ENCODE peak calls at places on chromosomes 6 and 20, in eight cellular contexts. Y is NCI-H2107; X is NCI-H345; F is endothelial cell; C is NT2/D1; B is COLO829; I is PC-3; K is naive thymus-derived CD4-positive, alpha-beta T cell. Q is an unnamed sample.

GRCh38 chr6:26142026-26142425 is 54.8 kb downstream of the HFE start:
- DNase-seq in Y (no peak), X (no peak), F (no peak), C (no peak), B (no peak), I (no peak), K (no peak), Q (no peak)

GRCh38 chr6:35148167-35148741 is 7.1 kb upstream of the TCP11 start:
- DNase-seq in Y (no peak), X (no peak), F (peak; percentile 16), C (peak; percentile 87), B (no peak), I (peak; percentile 84), K (no peak), Q (no peak)

GRCh38 chr6:89562114-89562815 is 76.3 kb downstream of the LYRM2 start:
- DNase-seq in Y (no peak), X (no peak), F (no peak), C (no peak), B (no peak), I (no peak), K (no peak), Q (no peak)

GRCh38 chr6:167907837-167908681 is 81.3 kb downstream of the AFDN start:
- DNase-seq in Y (no peak), X (peak; percentile 34), F (no peak), C (no peak), B (no peak), I (peak; percentile 65), K (no peak), Q (peak; percentile 51)

GRCh38 chr20:1473821-1474220 is 7.2 kb upstream of the NSFL1C start:
- DNase-seq in Y (no peak), X (no peak), F (no peak), C (no peak), B (no peak), I (no peak), K (no peak), Q (no peak)

GRCh38 chr20:4195499-4195898 is 180.1 kb upstream of the RNF24 start:
- DNase-seq in Y (no peak), X (no peak), F (peak; percentile 20), C (no peak), B (no peak), I (peak; percentile 60), K (no peak), Q (peak; percentile 19)

GRCh38 chr20:25223179-25223661 is 24.7 kb upstream of the PYGB start:
- DNase-seq in Y (no peak), X (no peak), F (no peak), C (peak; percentile 58), B (peak; percentile 95), I (peak; percentile 99), K (no peak), Q (peak; percentile 73)

GRCh38 chr20:41654884-41655283 is 36.7 kb upstream of the CHD6 start:
- DNase-seq in Y (no peak), X (peak; percentile 29), F (peak; percentile 43), C (no peak), B (peak; percentile 28), I (peak; percentile 33), K (no peak), Q (peak; percentile 69)

GRCh38 chr6:42507195-42507594 is 55.5 kb upstream of the TRERF1 start:
- DNase-seq in Y (no peak), X (no peak), F (no peak), C (no peak), B (no peak), I (no peak), K (no peak), Q (no peak)

GRCh38 chr20:1809121-1809520 is 86.1 kb upstream of the SIRPA start:
- DNase-seq in Y (no peak), X (no peak), F (no peak), C (no peak), B (no peak), I (peak; percentile 94), K (no peak), Q (no peak)

GRCh38 chr6:94349227-94349626 is 929.9 kb upstream of the EPHA7 start:
- DNase-seq in Y (no peak), X (peak; percentile 54), F (no peak), C (no peak), B (no peak), I (peak; percentile 37), K (no peak), Q (peak; percentile 81)

GRCh38 chr6:137146206-137146605 is 27.2 kb downstream of the IL22RA2 start:
- DNase-seq in Y (no peak), X (no peak), F (no peak), C (no peak), B (no peak), I (no peak), K (no peak), Q (no peak)

GRCh38 chr6:138503881-138504680 is 4.8 kb upstream of the NHSL1 start:
- DNase-seq in Y (no peak), X (no peak), F (no peak), C (no peak), B (no peak), I (no peak), K (no peak), Q (peak; percentile 86)

GRCh38 chr6:139372326-139373153 is 1.9 kb downstream of the CITED2 start:
- DNase-seq in Y (no peak), X (no peak), F (no peak), C (no peak), B (no peak), I (peak; percentile 10), K (no peak), Q (no peak)

GRCh38 chr6:129608886-129609540 is 101.0 kb downstream of the ARHGAP18 start:
- DNase-seq in Y (no peak), X (no peak), F (no peak), C (no peak), B (no peak), I (no peak), K (no peak), Q (no peak)

GRCh38 chr20:53736757-53737403 is 143.2 kb upstream of the ZNF217 start:
- DNase-seq in Y (no peak), X (no peak), F (no peak), C (no peak), B (peak; percentile 40), I (peak; percentile 49), K (peak; percentile 17), Q (no peak)

GRCh38 chr20:44714701-44715494 is at the start of gene CCN5:
- DNase-seq in Y (no peak), X (peak; percentile 12), F (no peak), C (no peak), B (peak; percentile 81), I (peak; percentile 89), K (no peak), Q (peak; percentile 66)

GRCh38 chr6:130575557-130575956 is 209.7 kb downstream of the TMEM200A start:
- DNase-seq in Y (no peak), X (no peak), F (no peak), C (no peak), B (no peak), I (no peak), K (no peak), Q (no peak)

GRCh38 chr6:105898286-105898685 is 187.8 kb upstream of the PRDM1 start:
- DNase-seq in Y (no peak), X (no peak), F (no peak), C (no peak), B (no peak), I (peak; percentile 54), K (no peak), Q (no peak)

GRCh38 chr20:59628171-59628570 is 23.8 kb downstream of the PHACTR3 start:
- DNase-seq in Y (no peak), X (no peak), F (no peak), C (no peak), B (no peak), I (no peak), K (no peak), Q (no peak)

GRCh38 chr20:64090165-64090564 is 6.0 kb upstream of the LKAAEAR1 start:
- DNase-seq in Y (no peak), X (peak; percentile 51), F (no peak), C (no peak), B (no peak), I (no peak), K (no peak), Q (peak; percentile 65)

Q was measured in DMS53.